ENCODE peak calls at places on chromosome 21, in six cellular contexts. F is H9, W is trophoblast cell, V is H1, J is neuronal stem cell, Y is mesenchymal stem cell. I is an unnamed sample.

GRCh38 chr21:44418108-44418875 is 37.0 kb upstream of the LRRC3 start:
- DNase-seq in Y (no peak), F (no peak), W (no peak), J (no peak), V (no peak), I (no peak)

GRCh38 chr21:45974073-45975016 is 7.2 kb upstream of the COL6A1 start:
- DNase-seq in Y (peak), F (peak), V (peak), J (no peak), W (no peak), I (peak)

GRCh38 chr21:35932232-35932911 is 128.0 kb downstream of the SETD4 start:
- DNase-seq in W (peak), J (no peak), Y (peak), F (no peak), V (no peak), I (peak)

GRCh38 chr21:16588433-16588860 is 858.7 kb downstream of the USP25 start:
- DNase-seq in Y (peak), F (peak), V (no peak), W (peak), J (peak), I (peak)

GRCh38 chr21:45248301-45248892 is 39.3 kb downstream of the POFUT2 start:
- DNase-seq in F (peak), Y (no peak), V (peak), J (no peak), W (no peak), I (no peak)

GRCh38 chr21:9753943-9754342 is 767.4 kb upstream of the TPTE start:
- DNase-seq in V (no peak), J (no peak), Y (no peak), W (no peak), F (no peak), I (no peak)

GRCh38 chr21:17513214-17514123 is 626 bp downstream of the CXADR start:
- DNase-seq in Y (peak), V (peak), J (peak), W (no peak), F (peak), I (no peak)

GRCh38 chr21:43611598-43612369 is 47.5 kb downstream of the HSF2BP start:
- DNase-seq in F (peak), J (peak), V (peak), Y (peak), W (peak), I (peak)

GRCh38 chr21:15763359-15763758 is 33.6 kb downstream of the USP25 start:
- DNase-seq in V (no peak), J (no peak), Y (no peak), F (no peak), W (no peak), I (no peak)

GRCh38 chr21:27513016-27513415 is 546.1 kb upstream of the ADAMTS5 start:
- DNase-seq in J (no peak), F (no peak), W (no peak), Y (no peak), V (no peak), I (no peak)

GRCh38 chr21:35284199-35284598 is 235.1 kb upstream of the RUNX1 start:
- DNase-seq in Y (peak), W (no peak), V (no peak), F (no peak), J (no peak), I (no peak)

GRCh38 chr21:27424601-27425000 is 457.7 kb upstream of the ADAMTS5 start:
- DNase-seq in Y (peak), W (peak), V (no peak), F (no peak), J (no peak), I (peak)

GRCh38 chr21:31124005-31124404 is 85.7 kb upstream of the KRTAP19-8 start:
- DNase-seq in Y (no peak), V (no peak), F (no peak), J (peak), W (no peak), I (no peak)

GRCh38 chr21:46327711-46328110 is 3.8 kb downstream of the PCNT start:
- DNase-seq in W (no peak), V (no peak), F (no peak), J (no peak), Y (no peak), I (no peak)

GRCh38 chr21:35138665-35139381 is 89.7 kb upstream of the RUNX1 start:
- DNase-seq in F (no peak), Y (peak), W (peak), V (no peak), J (no peak), I (peak)

GRCh38 chr21:31656199-31657095 is 3.0 kb upstream of the SOD1 start:
- DNase-seq in Y (no peak), J (no peak), W (no peak), V (no peak), F (no peak), I (peak)

GRCh38 chr21:46560568-46561447 is 44.1 kb downstream of the S100B start:
- DNase-seq in F (no peak), Y (no peak), W (no peak), V (no peak), J (no peak), I (no peak)

GRCh38 chr21:34635307-34635706 is 20.4 kb upstream of the RCAN1 start:
- DNase-seq in J (no peak), F (peak), W (no peak), V (peak), Y (no peak), I (no peak)

GRCh38 chr21:31352841-31353240 is 8.8 kb upstream of the TIAM1 start:
- DNase-seq in J (no peak), F (no peak), Y (no peak), W (peak), V (no peak), I (no peak)

GRCh38 chr21:27700974-27701614 is 734.2 kb upstream of the ADAMTS5 start:
- DNase-seq in V (peak), F (peak), Y (peak), W (peak), J (peak), I (peak)

GRCh38 chr21:28216976-28217523 is 775.6 kb downstream of the LTN1 start:
- DNase-seq in J (no peak), F (no peak), Y (no peak), V (no peak), W (no peak), I (no peak)

GRCh38 chr21:43209575-43210453 is 41.0 kb downstream of the CRYAA start:
- DNase-seq in W (no peak), J (no peak), F (peak), Y (peak), V (no peak), I (peak)

GRCh38 chr21:35034203-35034926 is 14.7 kb downstream of the RUNX1 start:
- DNase-seq in V (no peak), F (no peak), Y (no peak), J (no peak), W (no peak), I (no peak)

GRCh38 chr21:33976082-33976979 is 60.7 kb upstream of the ATP5PO start:
- DNase-seq in Y (peak), J (no peak), F (no peak), W (no peak), V (peak), I (peak)

GRCh38 chr21:29121759-29122158 is 8.7 kb upstream of the MAP3K7CL start:
- DNase-seq in J (no peak), Y (no peak), V (no peak), F (no peak), W (no peak), I (no peak)

GRCh38 chr21:21297211-21297610 is 299.0 kb downstream of the NCAM2 start:
- DNase-seq in Y (no peak), J (no peak), F (no peak), W (no peak), V (no peak), I (no peak)

GRCh38 chr21:21295303-21295702 is 297.1 kb downstream of the NCAM2 start:
- DNase-seq in J (no peak), Y (no peak), V (no peak), F (no peak), W (no peak), I (no peak)

GRCh38 chr21:21301013-21301412 is 302.8 kb downstream of the NCAM2 start:
- DNase-seq in F (no peak), V (no peak), W (no peak), J (no peak), Y (no peak), I (no peak)
- H3K18ac ChIP-seq in F (no peak), V (no peak), W (no peak), J (no peak), Y (no peak), I (no peak)

DNA sequence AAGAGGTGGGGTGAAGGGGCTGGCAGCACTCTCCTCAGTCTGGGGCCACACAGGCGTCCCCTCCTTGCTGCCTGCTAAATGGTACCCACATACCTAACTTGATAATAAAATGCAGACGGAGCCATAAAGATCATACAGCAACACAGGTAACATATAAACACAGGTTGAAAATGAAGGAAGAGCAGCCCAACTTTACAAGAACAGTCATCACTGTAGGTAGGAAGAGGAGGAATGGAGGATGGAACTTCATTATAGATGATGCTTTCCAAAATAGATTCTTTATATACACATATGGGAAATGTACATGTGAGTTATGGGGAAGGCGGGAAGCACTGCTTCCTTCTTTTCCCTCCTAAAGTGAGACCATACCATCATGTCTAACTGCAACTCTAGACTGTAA is 13.4 kb downstream of the C2CD2 start:
- DNase-seq in Y (no peak), W (no peak), V (no peak), J (no peak), F (no peak), I (no peak)
- H3K14ac ChIP-seq in Y (no peak), W (no peak), V (no peak), J (no peak), F (no peak), I (no peak)

GRCh38 chr21:41716756-41717155 is 50.1 kb downstream of the RIPK4 start:
- DNase-seq in V (no peak), J (no peak), W (no peak), Y (no peak), F (no peak), I (no peak)

GRCh38 chr21:41719691-41720090 is 47.2 kb downstream of the RIPK4 start:
- DNase-seq in Y (no peak), J (no peak), V (no peak), F (no peak), W (no peak), I (no peak)

GRCh38 chr21:41722052-41723018 is 44.5 kb downstream of the RIPK4 start:
- DNase-seq in J (no peak), F (no peak), V (no peak), W (no peak), Y (no peak), I (no peak)

GRCh38 chr21:41717573-41718330 is 49.1 kb downstream of the RIPK4 start:
- DNase-seq in V (no peak), W (no peak), Y (no peak), J (no peak), F (no peak), I (no peak)

DNA sequence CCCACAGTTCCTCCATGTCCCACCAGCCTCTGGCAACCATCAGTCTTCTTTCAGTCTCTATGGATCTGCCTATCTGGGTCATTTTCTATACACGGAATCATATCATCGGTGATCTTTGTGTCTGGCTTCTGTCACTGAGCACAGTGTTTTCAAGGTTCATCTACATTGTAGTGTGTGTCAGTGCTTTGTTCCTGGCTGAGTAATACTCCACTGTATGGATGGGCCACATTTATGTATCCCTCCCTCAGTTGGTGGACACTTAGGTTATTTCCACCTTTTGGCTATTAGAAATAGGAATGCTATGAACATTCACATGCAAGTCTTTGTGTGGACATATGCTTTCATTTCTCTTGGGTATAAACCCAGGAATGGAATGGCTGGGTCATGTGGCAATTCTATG is 46.6 kb downstream of the RIPK4 start:
- DNase-seq in Y (no peak), F (no peak), J (no peak), W (no peak), V (no peak), I (no peak)
- H3K18ac ChIP-seq in Y (no peak), F (no peak), J (no peak), W (no peak), V (no peak), I (no peak)

GRCh38 chr21:41561701-41562100 is 53.7 kb upstream of the TMPRSS2 start:
- DNase-seq in V (no peak), F (no peak), Y (no peak), J (no peak), W (no peak), I (no peak)
- H3K14ac ChIP-seq in V (no peak), F (no peak), Y (no peak), J (no peak), W (no peak), I (no peak)

GRCh38 chr21:41683815-41684214 is 83.0 kb downstream of the RIPK4 start:
- DNase-seq in J (no peak), F (no peak), Y (no peak), V (no peak), W (no peak), I (no peak)
- H3K18ac ChIP-seq in J (peak), F (no peak), Y (no peak), V (peak), W (no peak), I (no peak)

DNA sequence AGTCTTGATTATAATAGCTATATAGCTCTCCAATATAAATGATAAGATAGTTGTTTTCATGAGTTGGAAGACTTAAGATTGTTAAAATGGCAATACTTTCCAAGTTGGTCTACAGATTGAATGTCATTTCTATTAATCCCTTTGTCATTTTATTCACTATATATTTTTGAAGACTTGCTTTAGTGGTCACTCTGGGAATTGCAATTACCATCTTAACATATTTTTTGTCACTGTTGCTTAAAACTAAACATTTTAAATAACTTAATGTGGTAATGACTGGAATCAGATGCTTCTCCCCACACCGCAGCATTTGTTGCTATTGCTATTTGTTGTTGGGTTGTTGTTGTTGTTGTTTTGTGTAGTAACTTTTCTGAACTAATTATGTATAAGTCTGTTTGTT is 1592.9 kb downstream of the MRPL39 start:
- DNase-seq in F (no peak), J (no peak), Y (no peak), V (no peak), W (no peak), I (no peak)
- H3K14ac ChIP-seq in F (no peak), J (no peak), Y (no peak), V (no peak), W (no peak), I (no peak)